ENCODE peak calls at places on chromosomes 1 and 21, in nine cellular contexts. C, L, Y, I, J, S, W, M and U are unnamed samples.

GRCh38 chr1:201395936-201396335 is 3.2 kb downstream of the LAD1 start:
- DNase-seq in C (no peak), L (no peak), Y (no peak), I (no peak), J (no peak), S (no peak), W (no peak), M (no peak), U (no peak)

GRCh38 chr1:3454811-3455618 is 550 bp downstream of the ARHGEF16 start:
- DNase-seq in C (no peak), L (peak), Y (no peak), I (no peak), J (no peak), S (no peak), W (no peak), M (peak), U (no peak)

GRCh38 chr1:15244813-15245212 is 2.2 kb upstream of the FHAD1 start:
- DNase-seq in C (no peak), L (no peak), Y (no peak), I (no peak), J (no peak), S (no peak), W (no peak), M (no peak), U (no peak)

GRCh38 chr1:46487818-46488218 is 1.8 kb upstream of the DMBX1 start:
- DNase-seq in C (peak), L (no peak), Y (peak), I (no peak), J (no peak), S (no peak), W (no peak), M (no peak), U (no peak)

GRCh38 chr1:1996207-1996651 is 7.4 kb downstream of the CFAP74 start:
- DNase-seq in C (peak), L (no peak), Y (no peak), I (peak), J (no peak), S (peak), W (no peak), M (no peak), U (no peak)

GRCh38 chr1:9784508-9785133 is 39.1 kb downstream of the CLSTN1 start:
- DNase-seq in C (peak), L (peak), Y (no peak), I (peak), J (peak), S (no peak), W (peak), M (peak), U (no peak)

GRCh38 chr1:235014756-235015155 is 113.9 kb downstream of the TOMM20 start:
- DNase-seq in C (no peak), L (no peak), Y (no peak), I (no peak), J (no peak), S (no peak), W (no peak), M (no peak), U (no peak)

GRCh38 chr1:56433056-56433577 is 146.2 kb downstream of the PLPP3 start:
- DNase-seq in C (no peak), L (no peak), Y (no peak), I (no peak), J (no peak), S (no peak), W (no peak), M (no peak), U (no peak)

GRCh38 chr1:88922214-88922613 is 30.8 kb upstream of the GTF2B start:
- DNase-seq in C (no peak), L (no peak), Y (no peak), I (no peak), J (no peak), S (no peak), W (no peak), M (no peak), U (no peak)

GRCh38 chr1:153339802-153340201 is 8.8 kb downstream of the PGLYRP4 start:
- DNase-seq in C (no peak), L (no peak), Y (no peak), I (no peak), J (no peak), S (no peak), W (no peak), M (no peak), U (no peak)

GRCh38 chr1:90725341-90725960 is 8.3 kb upstream of the BARHL2 start:
- DNase-seq in C (no peak), L (no peak), Y (no peak), I (no peak), J (no peak), S (no peak), W (no peak), M (no peak), U (no peak)

GRCh38 chr1:72623299-72623708 is 341.0 kb upstream of the NEGR1 start:
- DNase-seq in C (peak), L (no peak), Y (peak), I (peak), J (no peak), S (peak), W (no peak), M (no peak), U (peak)

GRCh38 chr1:55007626-55008025 is 8.9 kb downstream of the BSND start:
- DNase-seq in C (peak), L (no peak), Y (no peak), I (peak), J (no peak), S (no peak), W (no peak), M (no peak), U (peak)

GRCh38 chr1:77585610-77586314 is 96.7 kb downstream of the ZZZ3 start:
- DNase-seq in C (no peak), L (no peak), Y (no peak), I (no peak), J (no peak), S (no peak), W (no peak), M (no peak), U (no peak)

GRCh38 chr1:39250460-39251240 is 46.2 kb downstream of the MACF1 start:
- DNase-seq in C (peak), L (no peak), Y (no peak), I (peak), J (no peak), S (no peak), W (peak), M (no peak), U (no peak)

GRCh38 chr1:231201375-231202124 is 39.5 kb upstream of the GNPAT start:
- DNase-seq in C (no peak), L (no peak), Y (no peak), I (no peak), J (no peak), S (no peak), W (no peak), M (no peak), U (no peak)

GRCh38 chr1:30968220-30968971 is 59.8 kb upstream of the SDC3 start:
- DNase-seq in C (no peak), L (no peak), Y (no peak), I (no peak), J (no peak), S (no peak), W (no peak), M (no peak), U (no peak)

GRCh38 chr1:22652881-22653316 is at the start of gene C1QB:
- DNase-seq in C (no peak), L (peak), Y (no peak), I (no peak), J (peak), S (no peak), W (no peak), M (no peak), U (no peak)

GRCh38 chr1:51960262-51960661 is 30.2 kb downstream of the RAB3B start:
- DNase-seq in C (no peak), L (no peak), Y (no peak), I (no peak), J (no peak), S (no peak), W (no peak), M (no peak), U (no peak)

GRCh38 chr1:196875935-196876334 is 11.9 kb upstream of the CFHR4 start:
- DNase-seq in C (no peak), L (no peak), Y (no peak), I (no peak), J (no peak), S (no peak), W (no peak), M (no peak), U (no peak)

GRCh38 chr1:110123224-110123623 is 11.0 kb downstream of the UBL4B start:
- DNase-seq in C (no peak), L (no peak), Y (no peak), I (peak), J (no peak), S (no peak), W (no peak), M (no peak), U (no peak)

GRCh38 chr1:57512386-57512785 is 88.5 kb upstream of the DAB1 start:
- DNase-seq in C (no peak), L (no peak), Y (no peak), I (no peak), J (no peak), S (no peak), W (no peak), M (no peak), U (no peak)

GRCh38 chr1:26281971-26282693 is 2.2 kb downstream of the SH3BGRL3 start:
- DNase-seq in C (no peak), L (peak), Y (no peak), I (peak), J (no peak), S (no peak), W (no peak), M (no peak), U (no peak)

GRCh38 chr21:44349416-44349846 is 4.0 kb upstream of the TRPM2 start:
- DNase-seq in C (no peak), L (no peak), Y (no peak), I (no peak), J (no peak), S (no peak), W (no peak), M (no peak), U (no peak)

GRCh38 chr1:97017895-97018294 is 296.3 kb downstream of the PTBP2 start:
- DNase-seq in C (no peak), L (no peak), Y (no peak), I (no peak), J (no peak), S (no peak), W (no peak), M (no peak), U (no peak)

GRCh38 chr1:191669629-191670028 is 488.6 kb upstream of the RGS18 start:
- DNase-seq in C (no peak), L (no peak), Y (no peak), I (peak), J (no peak), S (no peak), W (no peak), M (no peak), U (no peak)

GRCh38 chr1:239955431-239955830 is 136.3 kb upstream of the FMN2 start:
- DNase-seq in C (no peak), L (no peak), Y (no peak), I (no peak), J (no peak), S (no peak), W (no peak), M (no peak), U (no peak)

GRCh38 chr1:227003163-227003562 is 63.1 kb downstream of the COQ8A start:
- DNase-seq in C (no peak), L (no peak), Y (no peak), I (no peak), J (no peak), S (no peak), W (no peak), M (no peak), U (no peak)

GRCh38 chr1:212967767-212968166 is 17.4 kb downstream of the VASH2 start:
- DNase-seq in C (peak), L (no peak), Y (no peak), I (peak), J (no peak), S (no peak), W (no peak), M (no peak), U (peak)

GRCh38 chr1:61433646-61434045 is 291.3 kb downstream of the TM2D1 start:
- DNase-seq in C (no peak), L (no peak), Y (no peak), I (no peak), J (no peak), S (no peak), W (no peak), M (no peak), U (no peak)

GRCh38 chr1:230124187-230125128 is 57.4 kb downstream of the GALNT2 start:
- DNase-seq in C (no peak), L (no peak), Y (no peak), I (no peak), J (no peak), S (no peak), W (no peak), M (no peak), U (no peak)

GRCh38 chr21:15289896-15290841 is 225.4 kb upstream of the NRIP1 start:
- DNase-seq in C (no peak), L (peak), Y (no peak), I (no peak), J (peak), S (no peak), W (no peak), M (peak), U (no peak)

GRCh38 chr1:227788279-227789041 is 27.0 kb upstream of the PRSS38 start:
- DNase-seq in C (peak), L (no peak), Y (no peak), I (no peak), J (peak), S (no peak), W (no peak), M (peak), U (no peak)

GRCh38 chr1:185929759-185930158 is 195.6 kb downstream of the HMCN1 start:
- DNase-seq in C (peak), L (no peak), Y (peak), I (peak), J (no peak), S (no peak), W (peak), M (no peak), U (peak)

GRCh38 chr1:163068716-163069115 is 445 bp upstream of the RGS4 start:
- DNase-seq in C (peak), L (no peak), Y (no peak), I (peak), J (no peak), S (no peak), W (no peak), M (no peak), U (no peak)
- H3K4me3 ChIP-seq in C (peak), L (peak), Y (peak), I (peak), J (no peak), S (peak), W (peak), M (no peak), U (peak)

GRCh38 chr1:87674791-87675190 is 346.1 kb downstream of the LMO4 start:
- DNase-seq in C (no peak), L (no peak), Y (no peak), I (no peak), J (no peak), S (no peak), W (no peak), M (no peak), U (no peak)

GRCh38 chr1:87678221-87678715 is 349.6 kb downstream of the LMO4 start:
- DNase-seq in C (no peak), L (no peak), Y (no peak), I (no peak), J (no peak), S (no peak), W (no peak), M (no peak), U (no peak)

GRCh38 chr1:87669671-87670070 is 341.0 kb downstream of the LMO4 start:
- DNase-seq in C (no peak), L (no peak), Y (no peak), I (no peak), J (no peak), S (no peak), W (no peak), M (peak), U (no peak)

DNA sequence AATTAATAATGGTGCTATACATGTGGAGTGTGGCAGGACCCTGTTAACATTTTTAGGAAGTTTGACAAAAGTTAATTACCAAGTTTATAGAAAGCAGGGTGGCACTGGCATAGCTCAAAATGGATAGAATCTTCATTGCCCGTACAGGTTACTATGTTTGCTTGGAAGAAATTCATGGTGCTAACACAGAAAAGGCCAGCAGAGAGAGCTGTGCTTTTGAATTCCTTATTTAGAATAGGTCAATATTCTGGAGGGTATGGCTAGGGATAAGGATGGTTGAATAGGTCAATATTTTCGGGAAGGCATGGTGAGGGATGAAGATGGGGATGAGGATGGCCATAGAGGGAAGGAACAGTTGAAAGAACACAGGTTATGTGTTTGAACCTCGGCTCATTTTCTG is 345.1 kb downstream of the LMO4 start:
- DNase-seq in C (peak), L (no peak), Y (no peak), I (no peak), J (no peak), S (no peak), W (no peak), M (no peak), U (no peak)
- TF ChIP-seq CTCF in C (peak), L (no peak), Y (peak), I (no peak), J (no peak), S (no peak), W (no peak), M (no peak), U (no peak)

GRCh38 chr1:228803421-228803820 is 68.1 kb downstream of the RHOU start:
- DNase-seq in C (no peak), L (no peak), Y (no peak), I (no peak), J (no peak), S (no peak), W (no peak), M (no peak), U (no peak)

GRCh38 chr1:228801068-228801467 is 65.8 kb downstream of the RHOU start:
- DNase-seq in C (peak), L (no peak), Y (no peak), I (no peak), J (peak), S (no peak), W (no peak), M (no peak), U (no peak)

GRCh38 chr1:228804640-228805413 is 69.5 kb downstream of the RHOU start:
- DNase-seq in C (peak), L (no peak), Y (no peak), I (no peak), J (no peak), S (no peak), W (no peak), M (no peak), U (no peak)

GRCh38 chr1:228804173-228804572 is 68.9 kb downstream of the RHOU start:
- DNase-seq in C (no peak), L (no peak), Y (no peak), I (no peak), J (no peak), S (no peak), W (no peak), M (no peak), U (no peak)

GRCh38 chr1:228802386-228803221 is 67.3 kb downstream of the RHOU start:
- DNase-seq in C (peak), L (no peak), Y (no peak), I (peak), J (no peak), S (no peak), W (no peak), M (no peak), U (no peak)
- H3K4me3 ChIP-seq in C (no peak), L (no peak), Y (no peak), I (no peak), J (no peak), S (no peak), W (no peak), M (no peak), U (no peak)

GRCh38 chr1:187383366-187383765 is 554.6 kb downstream of the PLA2G4A start:
- DNase-seq in C (no peak), L (no peak), Y (no peak), I (no peak), J (no peak), S (no peak), W (no peak), M (no peak), U (no peak)
- TF ChIP-seq CTCF in C (no peak), L (no peak), Y (no peak), I (no peak), J (no peak), S (no peak), W (no peak), M (no peak), U (no peak)

GRCh38 chr1:93595266-93595665 is 86.4 kb downstream of the BCAR3 start:
- DNase-seq in C (peak), L (no peak), Y (no peak), I (peak), J (no peak), S (no peak), W (no peak), M (no peak), U (no peak)

GRCh38 chr1:93595749-93596148 is 85.9 kb downstream of the BCAR3 start:
- DNase-seq in C (no peak), L (no peak), Y (no peak), I (no peak), J (no peak), S (no peak), W (no peak), M (no peak), U (no peak)

GRCh38 chr1:93592636-93592949 is 89.0 kb downstream of the BCAR3 start:
- DNase-seq in C (no peak), L (no peak), Y (no peak), I (no peak), J (no peak), S (no peak), W (no peak), M (no peak), U (no peak)

GRCh38 chr1:93594603-93594880 is 87.1 kb downstream of the BCAR3 start:
- DNase-seq in C (no peak), L (no peak), Y (no peak), I (no peak), J (no peak), S (no peak), W (no peak), M (no peak), U (no peak)

DNA sequence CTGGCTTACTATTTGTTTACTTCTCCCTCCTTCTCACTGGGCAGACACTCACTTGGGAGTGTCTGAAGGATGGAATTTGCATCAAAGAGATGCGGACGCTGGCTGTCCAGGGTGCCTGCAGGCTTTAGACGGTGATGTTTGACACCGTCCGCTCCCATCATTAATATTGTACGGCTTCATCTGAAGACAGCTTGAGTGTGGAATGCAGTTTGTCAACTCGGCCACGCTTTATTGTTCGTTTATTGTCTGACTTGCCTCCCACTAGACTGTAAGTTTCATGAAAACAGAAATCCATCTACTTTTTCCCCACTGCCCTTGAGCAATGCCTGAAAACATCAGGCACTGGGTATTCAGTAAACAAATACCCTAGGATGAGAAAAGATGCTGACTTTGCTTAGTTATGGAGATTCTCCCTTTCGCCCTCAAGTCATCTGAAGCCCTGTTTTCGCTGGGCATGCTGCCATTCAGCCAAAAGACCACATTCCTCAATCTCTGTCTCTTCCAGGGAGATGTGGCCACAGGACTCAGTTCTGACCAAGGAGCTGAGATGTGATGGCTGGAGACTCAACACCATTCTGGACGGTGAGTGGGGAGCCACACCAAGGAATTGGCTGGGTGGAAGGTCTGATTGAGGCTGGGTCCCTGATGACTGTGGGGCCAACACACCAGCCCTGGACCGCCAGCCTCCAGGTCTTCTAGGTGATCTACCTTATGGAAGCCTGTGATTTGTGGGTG is 87.6 kb downstream of the BCAR3 start:
- DNase-seq in C (no peak), L (no peak), Y (no peak), I (no peak), J (no peak), S (no peak), W (no peak), M (no peak), U (no peak)
- H3K4me3 ChIP-seq in C (no peak), L (no peak), Y (no peak), I (no peak), J (no peak), S (no peak), W (no peak), M (no peak), U (no peak)